ENCODE peak calls at places on chromosomes 13 and 19, in six cellular contexts. T is OCI-M1, C is transverse colon, P is T follicular helper cell, V is breast epithelium, H is DMS153. E is an unnamed sample.

GRCh38 chr13:50654341-50654740 is 189.2 kb downstream of the DLEU7 start:
- DNase-seq in H (no peak), V (no peak), P (no peak), C (no peak), T (no peak), E (no peak)

GRCh38 chr13:24381539-24382265 is 72.3 kb downstream of the C1QTNF9 start:
- DNase-seq in P (no peak), T (no peak), H (no peak), V (no peak), C (no peak), E (no peak)

GRCh38 chr19:19436137-19436691 is 30.7 kb downstream of the GATAD2A start:
- DNase-seq in C (no peak), T (no peak), V (no peak), H (no peak), P (no peak), E (no peak)

GRCh38 chr19:52170863-52171320 is 529 bp downstream of the ZNF836 start:
- DNase-seq in V (no peak), H (no peak), P (no peak), T (no peak), C (peak; percentile 27), E (no peak)

GRCh38 chr19:47619763-47620162 is 10.8 kb downstream of the BICRA start:
- DNase-seq in P (no peak), V (no peak), T (no peak), C (no peak), H (no peak), E (no peak)

GRCh38 chr19:13103961-13104847 is 1.5 kb upstream of the LYL1 start:
- DNase-seq in V (no peak), C (peak; percentile 76), H (no peak), P (no peak), T (no peak), E (no peak)

GRCh38 chr13:21076265-21076653 is 14.9 kb upstream of the LATS2 start:
- DNase-seq in H (no peak), P (no peak), C (no peak), V (no peak), T (no peak), E (no peak)

GRCh38 chr13:74288361-74288911 is 154.2 kb upstream of the KLF12 start:
- DNase-seq in C (peak; percentile 49), V (no peak), T (no peak), H (peak; percentile 74), P (no peak), E (no peak)

GRCh38 chr13:48636550-48636949 is 17.2 kb upstream of the CYSLTR2 start:
- DNase-seq in P (no peak), V (no peak), C (no peak), T (no peak), H (no peak), E (no peak)